ENCODE peak calls at places on chromosomes 3 and 15, in six cellular contexts. K is mammary epithelial cell, U is AG04450, J is fibroblast of villous mesenchyme, R is HFF-Myc, H is cardiac muscle cell. V is an unnamed sample.

GRCh38 chr3:54185740-54186139 is 63.4 kb downstream of the CACNA2D3 start:
- DNase-seq in K (no peak), U (no peak), J (no peak), R (no peak), H (no peak), V (no peak)

GRCh38 chr15:48632651-48633050 is 12.9 kb downstream of the FBN1 start:
- DNase-seq in K (no peak), U (no peak), J (peak; percentile 55), R (no peak), H (no peak), V (no peak)

GRCh38 chr3:156150434-156151066 is 30.2 kb downstream of the KCNAB1 start:
- DNase-seq in K (peak; percentile 44), U (peak; percentile 23), J (peak; percentile 64), R (peak; percentile 49), H (peak; percentile 76), V (peak; percentile 86)

GRCh38 chr3:120497813-120498212 is 47.0 kb upstream of the FSTL1 start:
- DNase-seq in K (no peak), U (no peak), J (no peak), R (no peak), H (no peak), V (peak; percentile 22)

GRCh38 chr15:99493461-99493860 is 72.3 kb upstream of the MEF2A start:
- DNase-seq in K (no peak), U (no peak), J (no peak), R (no peak), H (no peak), V (no peak)

GRCh38 chr3:27165348-27165747 is 203.8 kb downstream of the NEK10 start:
- DNase-seq in K (peak; percentile 1), U (peak; percentile 11), J (peak; percentile 68), R (peak; percentile 25), H (no peak), V (peak; percentile 69)

GRCh38 chr3:143950810-143951209 is 20.8 kb upstream of the DIPK2A start:
- DNase-seq in K (no peak), U (no peak), J (no peak), R (no peak), H (no peak), V (no peak)

GRCh38 chr15:66841953-66842681 is 140.1 kb downstream of the SMAD6 start:
- DNase-seq in K (peak; percentile 86), U (peak; percentile 68), J (peak; percentile 94), R (no peak), H (peak; percentile 82), V (peak; percentile 91)

GRCh38 chr3:168213920-168214319 is 118.2 kb upstream of the GOLIM4 start:
- DNase-seq in K (no peak), U (no peak), J (peak; percentile 30), R (no peak), H (no peak), V (peak; percentile 1)

GRCh38 chr3:168864107-168865021 is 768.6 kb upstream of the GOLIM4 start:
- DNase-seq in K (no peak), U (no peak), J (no peak), R (no peak), H (no peak), V (no peak)

GRCh38 chr3:72303926-72304325 is 519.0 kb upstream of the PROK2 start:
- DNase-seq in K (no peak), U (no peak), J (peak; percentile 94), R (no peak), H (no peak), V (peak; percentile 67)

GRCh38 chr15:66078196-66078928 is 175.2 kb downstream of the MEGF11 start:
- DNase-seq in K (no peak), U (no peak), J (no peak), R (no peak), H (peak; percentile 27), V (no peak)

GRCh38 chr3:128426128-128426921 is 40.4 kb downstream of the DNAJB8 start:
- DNase-seq in K (peak; percentile 10), U (no peak), J (peak; percentile 21), R (no peak), H (peak; percentile 76), V (peak; percentile 23)

GRCh38 chr15:42093966-42094365 is 396 bp downstream of the PLA2G4D start:
- DNase-seq in K (no peak), U (no peak), J (no peak), R (no peak), H (no peak), V (no peak)

GRCh38 chr15:43370310-43370974 is 401 bp downstream of the ZSCAN29 start:
- DNase-seq in K (peak; percentile 12), U (no peak), J (peak; percentile 51), R (no peak), H (peak; percentile 69), V (peak; percentile 42)

GRCh38 chr3:36763111-36763849 is 1.1 kb downstream of the DCLK3 start:
- DNase-seq in K (no peak), U (no peak), J (no peak), R (no peak), H (no peak), V (no peak)

GRCh38 chr3:66828303-66828702 is 169.8 kb upstream of the KBTBD8 start:
- DNase-seq in K (no peak), U (no peak), J (no peak), R (no peak), H (no peak), V (no peak)

GRCh38 chr3:159417761-159418160 is 570.9 kb upstream of the IL12A start:
- DNase-seq in K (no peak), U (no peak), J (no peak), R (no peak), H (no peak), V (peak; percentile 7)

GRCh38 chr3:46574263-46574662 is 8.2 kb upstream of the LRRC2 start:
- DNase-seq in K (no peak), U (no peak), J (no peak), R (no peak), H (peak; percentile 66), V (no peak)

GRCh38 chr15:48332642-48333034 is 1.4 kb downstream of the DUT start:
- DNase-seq in K (no peak), U (no peak), J (no peak), R (no peak), H (no peak), V (no peak)

GRCh38 chr3:76310059-76310458 is 524.7 kb upstream of the ZNF717 start:
- DNase-seq in K (no peak), U (no peak), J (no peak), R (no peak), H (no peak), V (no peak)

GRCh38 chr3:77038928-77039605 is 832 bp upstream of the ROBO2 start:
- DNase-seq in K (peak; percentile 11), U (no peak), J (peak; percentile 1), R (no peak), H (peak; percentile 59), V (peak; percentile 9)

GRCh38 chr3:54087581-54088410 is 34.6 kb upstream of the CACNA2D3 start:
- DNase-seq in K (no peak), U (no peak), J (no peak), R (no peak), H (peak; percentile 9), V (peak; percentile 29)

GRCh38 chr3:16328124-16328523 is 63.1 kb downstream of the OXNAD1 start:
- DNase-seq in K (no peak), U (no peak), J (no peak), R (no peak), H (no peak), V (no peak)

GRCh38 chr3:192883512-192883911 is 34.1 kb downstream of the MB21D2 start:
- DNase-seq in K (no peak), U (no peak), J (no peak), R (no peak), H (no peak), V (no peak)

GRCh38 chr3:88912294-88913014 is 195.0 kb upstream of the EPHA3 start:
- DNase-seq in K (no peak), U (no peak), J (no peak), R (no peak), H (peak; percentile 8), V (no peak)

DNA sequence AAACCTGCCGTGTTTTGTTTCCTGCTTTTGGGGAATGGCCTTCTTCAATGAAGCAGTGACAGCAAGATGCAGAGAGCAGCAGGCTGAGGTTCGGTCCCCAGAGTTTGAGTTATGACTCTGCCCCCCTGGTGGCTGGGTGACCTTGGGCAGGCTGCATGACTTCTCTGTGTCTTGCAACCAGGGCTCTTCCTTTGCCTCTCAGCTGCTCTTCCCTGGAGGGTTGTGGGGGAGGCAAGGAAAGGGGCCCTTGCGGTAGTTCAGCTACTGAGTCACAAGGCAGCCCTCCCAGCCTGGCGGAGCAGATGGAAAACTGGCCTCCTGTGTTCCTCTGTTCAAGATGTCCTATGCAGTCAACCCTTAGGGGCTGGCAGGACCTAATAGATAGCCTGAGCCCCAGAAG is 17.1 kb downstream of the CTXND1 start:
- DNase-seq in K (peak; percentile 21), U (no peak), J (peak; percentile 43), R (peak; percentile 6), H (peak; percentile 19), V (peak; percentile 50)
- TF ChIP-seq CTCF in K (peak; percentile 70), U (peak; percentile 40), J (peak; percentile 63), R (peak; percentile 68), H (peak; percentile 59), V (peak; percentile 54)

DNA sequence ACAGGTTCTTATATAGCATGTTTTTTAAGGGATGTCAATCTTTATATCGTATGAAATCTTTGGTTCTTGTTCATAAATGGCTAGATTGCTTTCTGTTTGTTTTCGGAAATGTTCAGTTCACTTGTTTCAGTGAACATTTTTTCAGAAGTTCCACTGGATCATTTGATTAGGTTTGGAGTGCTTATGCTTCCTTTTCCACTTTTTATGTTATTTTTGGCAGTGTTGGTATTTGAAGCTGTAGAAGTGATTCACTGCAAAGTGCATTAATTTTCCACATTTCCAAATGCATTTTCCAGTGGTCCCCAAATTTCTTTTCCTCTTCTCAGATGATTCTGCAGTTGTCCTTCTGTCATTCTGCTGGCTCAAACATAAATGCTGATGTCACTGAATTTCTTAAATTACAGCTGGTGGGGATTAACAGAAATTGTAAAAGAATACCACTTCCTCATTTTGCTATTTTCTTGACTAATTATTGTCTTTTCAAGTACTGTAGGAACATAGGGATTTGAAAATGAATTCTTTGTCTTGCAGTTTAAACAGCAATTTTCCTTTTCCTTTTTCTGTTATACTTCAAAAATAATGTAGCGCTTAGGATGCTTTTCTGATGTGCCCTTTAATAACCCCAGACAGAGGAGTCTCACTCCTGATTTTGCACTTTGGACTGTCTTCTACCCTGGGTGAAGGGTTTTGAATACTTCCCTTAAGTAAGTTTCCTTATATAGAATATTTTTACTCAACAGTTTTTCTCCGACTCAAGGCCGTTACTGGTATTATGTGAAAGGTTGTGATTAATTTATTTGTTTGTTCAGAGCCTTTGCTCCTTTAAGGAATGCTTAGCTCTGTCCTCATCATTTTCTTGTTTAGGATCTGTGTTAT is 24.9 kb downstream of the MITF start:
- DNase-seq in K (no peak), U (no peak), J (no peak), R (no peak), H (no peak), V (no peak)
- H3K4me3 ChIP-seq in K (no peak overlapping the region), U (no peak overlapping the region), J (no peak overlapping the region), R (no peak overlapping the region), H (no peak overlapping the region), V (no peak overlapping the region)

GRCh38 chr15:70587896-70588567 is 175.3 kb downstream of the UACA start:
- DNase-seq in K (no peak), U (no peak), J (no peak), R (no peak), H (no peak), V (no peak)
- TF ChIP-seq CTCF in K (no peak), U (no peak), J (no peak), R (no peak), H (no peak), V (no peak)

DNA sequence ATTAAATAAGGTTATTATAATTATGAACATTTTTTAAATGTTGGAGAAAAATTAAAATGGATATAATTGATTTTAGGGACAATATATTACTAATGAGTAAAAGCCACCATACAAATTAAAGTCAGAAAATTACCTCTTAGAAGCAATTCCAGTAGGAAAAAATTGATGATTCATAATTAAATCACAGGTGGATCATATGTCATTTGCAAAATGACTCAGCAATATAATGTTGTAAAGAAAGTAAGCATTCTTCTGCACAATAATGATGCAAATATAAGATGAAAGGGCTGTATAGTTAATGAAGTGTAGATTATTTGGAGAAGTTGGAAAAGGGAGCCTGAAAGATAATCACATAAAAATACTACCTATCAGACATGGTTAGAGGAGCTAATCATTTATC is 25.8 kb downstream of the ZPLD1 start:
- DNase-seq in K (peak; percentile 47), U (no peak), J (no peak), R (no peak), H (no peak), V (no peak)
- H3K4me3 ChIP-seq in K (no peak overlapping the region), U (no peak overlapping the region), J (no peak overlapping the region), R (no peak overlapping the region), H (no peak overlapping the region), V (no peak overlapping the region)

V was measured in fibroblast of pulmonary artery.